ENCODE peak calls at places on chromosomes 1 and 21, in four cellular contexts. A is activated CD8-positive, alpha-beta memory T cell treated with anti-CD3 and anti-CD28 coated beads, Interleukin-2, amount 10 ng/mL, durations not matched to agents 7 days and 5 days; G is activated T-cell treated with anti-CD3 and anti-CD28 coated beads, Interleukin-2, amount 50 U/mL, for 72 hours; O is A549. R is an unnamed sample.

GRCh38 chr1:212132040-212132439 is 96.5 kb downstream of the DTL start:
- ATAC-seq in A (peak; percentile 33), G (peak; percentile 74), O (no peak), R (peak; percentile 74)

GRCh38 chr1:65965112-65965511 is 172.4 kb downstream of the PDE4B start:
- ATAC-seq in O (no peak), A (no peak), G (no peak), R (no peak)

GRCh38 chr1:109397451-109398342 is at the start of gene SORT1:
- ATAC-seq in O (peak; percentile 99), G (peak; percentile 97), A (peak; percentile 98), R (peak; percentile 89)

GRCh38 chr1:230791986-230792564 is 44.9 kb downstream of the CAPN9 start:
- ATAC-seq in A (no peak), G (no peak), O (no peak), R (no peak)

GRCh38 chr21:46297311-46298082 is 11.4 kb downstream of the YBEY start:
- ATAC-seq in G (peak; percentile 31), A (peak; percentile 29), O (no peak), R (no peak)

GRCh38 chr1:177238967-177239366 is 68.2 kb downstream of the BRINP2 start:
- ATAC-seq in O (no peak), G (no peak), A (no peak), R (no peak)

GRCh38 chr1:110765640-110766335 is 91.0 kb upstream of the KCNA3 start:
- ATAC-seq in G (peak; percentile 55), A (peak; percentile 85), O (peak; percentile 60), R (peak; percentile 67)

GRCh38 chr1:167122121-167122480 is 28.2 kb downstream of the STYXL2 start:
- ATAC-seq in O (peak; percentile 15), G (no peak), A (no peak), R (no peak)

GRCh38 chr1:206814716-206815341 is 42.5 kb upstream of the IL10 start:
- ATAC-seq in O (no peak), G (no peak), A (no peak), R (no peak)